ENCODE peak calls at places on chromosome 7, in eight cellular contexts. L, Z, J, G, F, D, Q and K are unnamed samples.

GRCh38 chr7:844043-844442 is 11.8 kb downstream of the SUN1 start:
- DNase-seq in G (no peak), Z (no peak), L (no peak), Q (no peak), D (no peak), J (no peak), F (no peak), K (no peak)

GRCh38 chr7:132049462-132050304 is 493.3 kb upstream of the PODXL start:
- DNase-seq in F (peak; percentile 28), L (peak; percentile 32), Q (no peak), G (no peak), D (peak; percentile 31), Z (no peak), J (peak; percentile 31), K (no peak)

GRCh38 chr7:144057954-144058353 is 9.2 kb downstream of the OR2A5 start:
- DNase-seq in F (peak; percentile 79), Q (no peak), J (peak; percentile 6), G (no peak), L (no peak), Z (no peak), D (peak; percentile 15), K (no peak)

GRCh38 chr7:35723011-35723410 is 28.1 kb upstream of the HERPUD2 start:
- DNase-seq in D (peak; percentile 79), Q (no peak), J (peak; percentile 14), Z (no peak), G (no peak), F (no peak), L (no peak), K (no peak)

GRCh38 chr7:29363636-29364425 is 169.3 kb downstream of the CHN2 start:
- DNase-seq in J (no peak), Z (no peak), L (no peak), G (no peak), D (no peak), Q (no peak), F (no peak), K (no peak)

GRCh38 chr7:95772771-95773581 is 622 bp downstream of the DYNC1I1 start:
- DNase-seq in D (peak; percentile 58), J (peak; percentile 34), Q (peak; percentile 35), F (peak; percentile 10), Z (peak; percentile 72), G (peak; percentile 54), L (peak; percentile 20), K (peak; percentile 31)

GRCh38 chr7:2402687-2403013 is 761 bp upstream of the CHST12 start:
- DNase-seq in F (no peak), Z (no peak), Q (no peak), J (no peak), D (no peak), L (no peak), G (no peak), K (no peak)

GRCh38 chr7:26166681-26167266 is 14.8 kb downstream of the NFE2L3 start:
- DNase-seq in J (no peak), Z (no peak), L (no peak), G (no peak), D (no peak), F (no peak), Q (no peak), K (no peak)

GRCh38 chr7:80771523-80771922 is 133.1 kb downstream of the CD36 start:
- DNase-seq in Z (no peak), L (no peak), F (peak; percentile 44), G (no peak), J (peak; percentile 73), D (peak; percentile 36), Q (no peak), K (no peak)

GRCh38 chr7:36605261-36605660 is 119.0 kb downstream of the AOAH start:
- DNase-seq in F (no peak), G (no peak), Q (no peak), J (no peak), Z (no peak), L (no peak), D (no peak), K (no peak)

GRCh38 chr7:90211391-90212148 is at the start of gene STEAP2:
- DNase-seq in L (peak; percentile 83), Q (peak; percentile 95), J (peak; percentile 73), G (peak; percentile 88), F (peak; percentile 84), Z (peak; percentile 83), D (peak; percentile 92), K (peak; percentile 97)

GRCh38 chr7:33048257-33048656 is 14.3 kb downstream of the NT5C3A start:
- DNase-seq in Z (no peak), J (no peak), G (no peak), F (no peak), D (no peak), L (no peak), Q (no peak), K (no peak)

GRCh38 chr7:33040803-33041516 is 21.6 kb downstream of the NT5C3A start:
- DNase-seq in L (peak; percentile 45), J (peak; percentile 29), Q (no peak), F (peak; percentile 61), Z (no peak), G (no peak), D (peak; percentile 50), K (no peak)

GRCh38 chr7:33043434-33043833 is 19.1 kb downstream of the NT5C3A start:
- DNase-seq in Z (no peak), D (no peak), L (no peak), J (no peak), F (no peak), Q (no peak), G (no peak), K (no peak)

GRCh38 chr7:33044986-33045385 is 17.6 kb downstream of the NT5C3A start:
- DNase-seq in G (no peak), Z (no peak), Q (no peak), F (peak; percentile 55), J (no peak), D (peak; percentile 35), L (no peak), K (no peak)

DNA sequence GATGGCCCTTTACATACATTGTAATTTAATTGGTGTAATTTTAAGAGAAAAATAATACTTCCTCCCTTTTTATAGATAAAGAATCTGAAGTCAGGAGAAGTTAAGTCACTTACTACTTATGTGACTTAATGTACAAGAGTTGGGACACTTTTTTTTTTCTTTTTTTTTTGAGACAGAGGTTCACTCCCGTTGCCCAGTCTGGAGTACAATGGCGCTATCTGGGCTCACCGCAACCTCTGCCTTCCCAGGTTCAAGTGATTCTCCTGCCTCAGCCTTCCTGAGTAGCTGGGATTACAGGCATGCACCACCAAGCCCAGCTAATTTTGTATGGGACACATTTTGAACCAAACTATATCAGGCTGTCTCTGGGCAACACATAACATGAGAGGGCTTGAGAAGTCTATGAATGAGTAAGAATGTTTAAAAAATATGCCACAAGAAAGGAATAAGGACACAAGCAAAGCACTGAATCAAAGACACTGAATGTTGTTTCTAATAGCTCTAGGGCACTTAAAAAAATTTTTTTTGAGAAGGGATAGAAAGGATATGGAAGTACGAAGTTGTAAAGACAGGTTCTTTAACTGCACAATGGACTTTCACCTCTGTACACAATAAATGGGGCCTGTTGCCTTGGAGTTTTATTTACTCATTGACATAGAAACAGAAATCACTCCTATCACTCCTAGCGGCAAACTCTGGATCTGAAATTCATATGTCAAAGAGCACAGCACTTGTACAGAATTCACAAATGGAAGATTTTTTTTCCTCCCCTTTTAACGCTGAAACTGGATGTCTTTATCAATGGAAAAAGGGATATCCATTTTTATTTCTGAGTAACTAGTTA is 18.5 kb downstream of the NT5C3A start:
- DNase-seq in Z (no peak), J (no peak), G (no peak), L (no peak), D (peak; percentile 42), F (no peak), Q (no peak), K (no peak)
- H3K4me3 ChIP-seq in Z (no peak overlapping the region), J (no peak overlapping the region), G (no peak overlapping the region), L (no peak overlapping the region), D (no peak overlapping the region), F (no peak overlapping the region), Q (no peak overlapping the region), K (no peak overlapping the region)

GRCh38 chr7:6376820-6377219 is 70.9 kb downstream of the DAGLB start:
- DNase-seq in D (no peak), L (no peak), J (no peak), Z (no peak), Q (no peak), G (no peak), F (no peak), K (no peak)
- H3K4me3 ChIP-seq in D (peak overlapping the region; percentile 7), L (no peak overlapping the region), J (no peak overlapping the region), Z (no peak overlapping the region), Q (no peak overlapping the region), G (peak overlapping the region; percentile 74), F (peak overlapping the region; percentile 41), K (peak overlapping the region; percentile 44)

GRCh38 chr7:114082934-114083647 is 164.3 kb upstream of the PPP1R3A start:
- DNase-seq in F (no peak), G (peak; percentile 16), L (no peak), Z (no peak), Q (peak; percentile 24), D (peak; percentile 18), J (peak; percentile 32), K (peak; percentile 37)

GRCh38 chr7:114083714-114084113 is 164.9 kb upstream of the PPP1R3A start:
- DNase-seq in G (no peak), F (no peak), Q (no peak), J (peak; percentile 13), L (no peak), Z (no peak), D (no peak), K (no peak)

GRCh38 chr7:114084381-114085312 is 165.8 kb upstream of the PPP1R3A start:
- DNase-seq in J (peak; percentile 30), D (peak; percentile 20), Q (peak; percentile 44), Z (peak; percentile 61), G (peak; percentile 39), F (no peak), L (peak; percentile 33), K (peak; percentile 57)

GRCh38 chr7:114082567-114082933 is 163.7 kb upstream of the PPP1R3A start:
- DNase-seq in Z (no peak), Q (no peak), J (no peak), F (no peak), D (no peak), L (no peak), G (no peak), K (no peak)

GRCh38 chr7:114081606-114082425 is 163.0 kb upstream of the PPP1R3A start:
- DNase-seq in J (peak; percentile 54), D (peak; percentile 78), Q (no peak), F (peak; percentile 71), G (no peak), Z (no peak), L (no peak), K (no peak)
- H3K4me3 ChIP-seq in J (no peak overlapping the region), D (no peak overlapping the region), Q (peak overlapping the region; percentile 71), F (no peak overlapping the region), G (peak overlapping the region; percentile 74), Z (no peak overlapping the region), L (no peak overlapping the region), K (peak overlapping the region; percentile 43)

DNA sequence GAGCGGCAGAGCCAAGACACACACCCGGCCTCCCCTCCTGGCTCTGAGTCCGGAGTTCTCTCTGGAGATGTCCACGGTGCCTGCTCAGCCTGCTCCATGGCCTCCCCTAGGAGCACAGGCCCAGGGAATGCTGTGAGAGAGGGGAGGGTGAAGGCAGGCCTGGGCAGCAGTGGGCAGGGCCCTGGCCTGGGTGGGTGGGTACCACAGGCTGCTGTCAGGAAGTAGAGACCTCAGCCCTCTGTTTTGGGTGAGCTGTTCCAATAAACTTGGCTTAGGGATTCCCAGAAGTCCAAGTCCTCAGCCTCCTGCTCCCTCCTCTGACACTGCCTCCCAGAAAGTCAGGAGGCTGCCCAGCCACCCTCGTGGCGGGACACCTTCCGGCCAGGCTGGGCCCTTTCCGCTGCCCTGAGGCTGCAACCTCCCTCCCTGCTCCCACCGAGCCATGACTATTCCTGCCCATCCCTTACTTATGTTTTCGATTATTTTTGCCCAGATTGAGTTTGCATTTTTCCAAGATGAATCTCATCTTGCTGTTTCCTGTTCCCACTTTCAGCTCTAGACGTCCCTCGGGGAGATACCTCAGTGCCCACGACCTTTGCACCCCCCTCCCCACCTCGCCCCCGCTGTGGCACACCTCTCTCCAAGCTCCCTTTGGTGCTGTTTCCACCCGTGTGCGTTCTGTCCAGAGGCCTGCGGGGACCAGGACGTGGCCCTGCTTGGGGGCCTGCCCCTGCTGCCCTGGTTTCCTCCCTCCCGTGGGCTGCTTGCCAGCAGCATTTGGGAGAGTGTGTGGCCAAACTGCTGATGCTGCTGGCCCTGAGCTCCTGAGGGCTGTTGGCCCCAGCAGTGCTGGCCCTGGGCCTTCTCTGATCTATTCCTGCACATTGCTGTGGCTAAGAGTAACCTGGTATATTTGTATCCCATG is 5.8 kb upstream of the POLM start:
- DNase-seq in F (peak; percentile 82), G (peak; percentile 73), J (no peak), Z (peak; percentile 80), Q (peak; percentile 81), D (peak; percentile 96), L (no peak), K (peak; percentile 82)
- H3K4me3 ChIP-seq in F (no peak overlapping the region), G (no peak overlapping the region), J (no peak overlapping the region), Z (no peak overlapping the region), Q (no peak overlapping the region), D (no peak overlapping the region), L (no peak overlapping the region), K (no peak overlapping the region)